ENCODE peak calls at places on chromosome 1, in six cellular contexts. X, S, F, U, W and L are unnamed samples.

GRCh38 chr1:174021611-174022079 is 512 bp downstream of the RC3H1 start:
- DNase-seq in X (peak; percentile 64), S (peak; percentile 35), F (peak; percentile 56), U (peak; percentile 75), W (peak; percentile 72), L (peak; percentile 61)

GRCh38 chr1:202656057-202656456 is 54.2 kb downstream of the SYT2 start:
- DNase-seq in X (peak; percentile 3), S (peak; percentile 8), F (no peak), U (peak; percentile 59), W (peak; percentile 11), L (peak; percentile 62)

GRCh38 chr1:214939180-214939579 is 143.4 kb upstream of the KCNK2 start:
- DNase-seq in X (no peak), S (no peak), F (no peak), U (no peak), W (no peak), L (no peak)

GRCh38 chr1:168321945-168322344 is 41.3 kb downstream of the TBX19 start:
- DNase-seq in X (peak; percentile 42), S (peak; percentile 41), F (no peak), U (no peak), W (peak; percentile 22), L (no peak)

GRCh38 chr1:18443573-18444520 is 36.9 kb upstream of the KLHDC7A start:
- DNase-seq in X (no peak), S (no peak), F (no peak), U (no peak), W (no peak), L (no peak)

GRCh38 chr1:209688746-209689234 is 13.6 kb downstream of the G0S2 start:
- DNase-seq in X (no peak), S (peak; percentile 52), F (no peak), U (no peak), W (peak; percentile 89), L (no peak)

GRCh38 chr1:32761253-32761877 is 55.8 kb downstream of the YARS1 start:
- DNase-seq in X (peak; percentile 58), S (peak; percentile 81), F (no peak), U (peak; percentile 54), W (peak; percentile 83), L (peak; percentile 82)

GRCh38 chr1:19949016-19949415 is 25.6 kb upstream of the PLA2G2E start:
- DNase-seq in X (peak; percentile 63), S (peak; percentile 74), F (no peak), U (no peak), W (peak; percentile 46), L (peak; percentile 36)

GRCh38 chr1:212162635-212163034 is 122.6 kb upstream of the PPP2R5A start:
- DNase-seq in X (no peak), S (peak; percentile 80), F (no peak), U (no peak), W (peak; percentile 78), L (no peak)

GRCh38 chr1:209646558-209646957 is 5.7 kb downstream of the LAMB3 start:
- DNase-seq in X (peak; percentile 31), S (peak; percentile 63), F (no peak), U (no peak), W (peak; percentile 72), L (peak; percentile 59)

GRCh38 chr1:165075725-165076370 is 280.7 kb downstream of the LMX1A start:
- DNase-seq in X (peak; percentile 28), S (peak; percentile 13), F (no peak), U (no peak), W (peak; percentile 29), L (peak; percentile 62)

GRCh38 chr1:30668546-30669327 is 54.6 kb downstream of the MATN1 start:
- DNase-seq in X (no peak), S (peak; percentile 10), F (no peak), U (no peak), W (no peak), L (no peak)

GRCh38 chr1:4494558-4494957 is 159.9 kb upstream of the AJAP1 start:
- DNase-seq in X (no peak), S (no peak), F (no peak), U (peak; percentile 57), W (no peak), L (peak; percentile 63)

GRCh38 chr1:152777510-152778137 is 2.7 kb downstream of the LCE1F start:
- DNase-seq in X (peak; percentile 45), S (no peak), F (no peak), U (no peak), W (no peak), L (no peak)

GRCh38 chr1:64841330-64842065 is 96.6 kb downstream of the RAVER2 start:
- DNase-seq in X (peak; percentile 80), S (no peak), F (no peak), U (no peak), W (no peak), L (no peak)

GRCh38 chr1:35544976-35545375 is 12.2 kb downstream of the KIAA0319L start:
- DNase-seq in X (peak; percentile 62), S (peak; percentile 45), F (no peak), U (no peak), W (peak; percentile 67), L (peak; percentile 76)

GRCh38 chr1:167086033-167086432 is 4.1 kb downstream of the GPA33 start:
- DNase-seq in X (no peak), S (no peak), F (no peak), U (no peak), W (no peak), L (peak; percentile 47)

GRCh38 chr1:156655904-156656516 is 14.1 kb downstream of the BCAN start:
- DNase-seq in X (no peak), S (no peak), F (no peak), U (no peak), W (no peak), L (no peak)

GRCh38 chr1:30707412-30708360 is 15.7 kb downstream of the MATN1 start:
- DNase-seq in X (peak; percentile 72), S (peak; percentile 56), F (peak; percentile 78), U (peak; percentile 94), W (peak; percentile 66), L (peak; percentile 81)

GRCh38 chr1:173870252-173871075 is 2.3 kb downstream of the ZBTB37 start:
- DNase-seq in X (no peak), S (no peak), F (no peak), U (no peak), W (no peak), L (no peak)

GRCh38 chr1:211713231-211713630 is 37.8 kb upstream of the NEK2 start:
- DNase-seq in X (peak; percentile 56), S (no peak), F (no peak), U (no peak), W (no peak), L (no peak)

GRCh38 chr1:1162597-1163537 is 10.8 kb upstream of the TTLL10 start:
- DNase-seq in X (no peak), S (no peak), F (no peak), U (no peak), W (no peak), L (peak; percentile 90)

GRCh38 chr1:159868766-159869165 is 6.3 kb upstream of the VSIG8 start:
- DNase-seq in X (no peak), S (no peak), F (no peak), U (no peak), W (no peak), L (no peak)

DNA sequence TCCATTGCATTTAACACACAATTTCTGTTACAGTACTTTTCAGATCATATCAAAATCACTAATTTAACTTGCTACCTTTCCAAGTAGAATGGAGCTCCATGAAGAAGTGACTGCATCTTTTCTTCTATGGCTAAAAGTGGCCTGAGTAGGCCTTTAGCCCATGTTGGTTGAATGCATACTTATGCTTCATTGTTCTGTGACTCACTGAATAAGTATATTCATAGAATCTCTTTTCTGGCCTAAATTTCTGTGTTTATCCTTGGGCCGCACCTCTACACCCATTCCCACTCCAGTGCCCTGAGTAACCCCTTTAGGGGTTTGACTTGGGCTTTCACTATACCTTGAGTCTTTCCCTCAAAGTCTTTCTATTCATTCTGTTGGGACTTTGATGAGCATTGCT is 42.1 kb upstream of the ARHGAP29 start:
- DNase-seq in X (no peak), S (no peak), F (no peak), U (no peak), W (no peak), L (no peak)
- H2AFZ ChIP-seq in X (no peak overlapping the region), S (no peak overlapping the region), F (no peak overlapping the region), U (no peak overlapping the region), W (no peak overlapping the region), L (no peak overlapping the region)

DNA sequence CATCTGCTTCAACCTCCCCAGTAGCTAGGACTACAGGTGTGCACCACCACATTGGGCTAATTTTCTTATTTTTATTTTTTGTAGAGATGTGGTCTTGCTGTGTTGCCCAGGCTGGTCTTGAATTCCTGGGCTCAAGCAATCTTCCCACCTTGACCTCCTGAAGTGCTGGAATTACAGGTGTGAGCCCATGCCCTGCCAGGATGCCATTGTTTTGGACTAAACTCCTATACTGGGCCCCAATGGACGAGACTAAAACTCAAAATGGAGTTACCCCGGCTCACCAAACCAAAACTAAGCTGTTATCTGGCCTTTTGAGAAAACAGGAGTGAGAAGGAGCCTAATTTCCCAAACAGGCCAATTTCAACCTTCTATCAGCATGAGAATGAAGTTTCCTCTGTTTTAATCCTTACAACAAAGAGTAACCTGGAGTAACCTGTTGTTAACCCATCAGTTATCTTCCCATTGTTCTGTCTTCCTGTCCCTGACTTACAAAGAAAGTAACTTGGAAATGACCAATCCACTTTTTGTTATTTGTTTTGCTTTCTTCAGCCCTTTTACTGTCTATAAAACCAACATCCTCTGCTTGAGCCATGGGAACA is 29.6 kb downstream of the DMRTA2 start:
- DNase-seq in X (no peak), S (no peak), F (no peak), U (no peak), W (no peak), L (peak; percentile 30)
- H3K4ac ChIP-seq in X (no peak overlapping the region), S (no peak overlapping the region), F (no peak overlapping the region), U (no peak overlapping the region), W (no peak overlapping the region), L (no peak overlapping the region)

DNA sequence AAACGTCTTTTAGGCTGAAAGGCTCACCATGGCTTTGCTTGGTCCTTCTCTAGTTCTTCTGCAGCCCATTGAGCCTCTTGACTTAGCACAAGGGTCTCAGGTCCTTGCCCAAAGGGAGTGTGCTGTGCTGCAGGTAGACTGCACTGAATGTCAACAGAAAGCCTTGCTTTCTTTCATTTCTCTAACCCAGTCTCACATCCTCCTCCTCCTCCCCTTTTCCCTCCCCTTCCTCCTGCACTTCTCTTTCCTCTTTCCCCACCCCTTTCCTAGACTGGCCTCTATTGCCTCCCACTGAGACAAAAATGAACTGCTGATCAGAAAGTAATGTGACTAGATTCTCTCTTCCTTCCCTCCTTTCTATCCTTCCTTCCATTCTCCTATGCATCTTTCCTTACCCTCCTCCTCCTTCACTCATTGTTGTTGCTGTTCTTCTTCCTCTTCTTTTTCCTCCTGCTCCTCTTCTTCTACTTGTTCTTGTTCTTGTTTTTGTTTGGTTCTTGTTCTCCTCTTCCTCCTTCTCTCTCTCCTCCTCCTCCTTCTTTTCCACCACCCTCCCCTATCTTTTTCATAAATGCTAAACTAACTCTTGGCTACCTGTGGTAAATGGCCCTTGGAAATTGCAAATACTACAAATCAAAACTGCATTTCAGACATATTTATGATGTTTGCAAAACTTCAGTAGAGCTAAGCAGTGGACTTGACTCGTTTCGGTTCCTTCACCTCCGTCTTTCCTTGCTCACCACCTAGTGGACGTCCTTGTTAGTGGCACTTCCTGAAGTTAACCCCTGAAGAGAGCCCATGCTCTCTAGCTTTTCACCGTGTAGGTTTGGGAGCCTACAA is at the start of gene SELL:
- DNase-seq in X (peak; percentile 83), S (peak; percentile 68), F (peak; percentile 33), U (peak; percentile 65), W (peak; percentile 76), L (peak; percentile 70)
- H2AFZ ChIP-seq in X (peak within 1 kb of the TSS; percentile 32), S (peak within 1 kb of the TSS; percentile 24), F (peak within 1 kb of the TSS; percentile 53), U (peak within 1 kb of the TSS; percentile 96), W (no peak within 1 kb of the TSS), L (no peak within 1 kb of the TSS)

DNA sequence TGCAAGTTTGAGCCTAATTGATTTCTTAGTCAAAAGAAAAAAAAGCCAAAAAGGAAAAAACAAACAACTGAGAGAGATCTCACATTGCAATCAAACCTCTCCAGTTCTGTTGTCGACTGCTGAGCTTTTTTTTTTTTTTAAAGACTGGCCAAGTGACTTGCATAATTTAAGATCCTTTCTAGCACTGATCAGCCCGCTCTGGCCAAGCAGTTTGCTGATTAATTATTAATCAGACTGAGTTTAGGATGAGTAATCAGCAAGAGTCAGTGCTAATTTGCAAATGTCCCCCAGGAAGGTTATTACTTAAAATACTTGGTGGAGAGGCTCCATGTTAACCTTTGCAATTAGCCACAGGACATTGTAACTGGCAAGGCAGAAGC is 39.3 kb downstream of the HMGB4 start:
- DNase-seq in X (no peak), S (no peak), F (no peak), U (no peak), W (no peak), L (no peak)
- H3K4ac ChIP-seq in X (no peak overlapping the region), S (no peak overlapping the region), F (no peak overlapping the region), U (no peak overlapping the region), W (no peak overlapping the region), L (no peak overlapping the region)